ENCODE peak calls at places on chromosome 16, in five cellular contexts. One of them, this sample, is unnamed. For H3K4me1, the result is how much of the 10 kb centered on the place peaks cover.

GRCh38 chr16:89466920-89467319 is 23.4 kb downstream of the ANKRD11 start:
- DNase-seq in transverse colon: no peak
- DNase-seq in IMR-90: no peak
- DNase-seq in adrenal gland: no peak
- DNase-seq in ovary: no peak
- DNase-seq in this sample: no peak

GRCh38 chr16:14013571-14014283 is 57.4 kb upstream of the MRTFB start:
- DNase-seq in transverse colon: no peak
- DNase-seq in IMR-90: peak
- DNase-seq in adrenal gland: peak
- DNase-seq in ovary: peak
- DNase-seq in this sample: no peak

GRCh38 chr16:77246160-77246559 is 47.0 kb downstream of the SYCE1L start:
- DNase-seq in transverse colon: no peak
- DNase-seq in IMR-90: no peak
- DNase-seq in adrenal gland: no peak
- DNase-seq in ovary: no peak
- DNase-seq in this sample: no peak

GRCh38 chr16:21009815-21010214 is 109.2 kb downstream of the LYRM1 start:
- DNase-seq in transverse colon: no peak
- DNase-seq in IMR-90: no peak
- DNase-seq in adrenal gland: no peak
- DNase-seq in ovary: no peak
- DNase-seq in this sample: no peak

GRCh38 chr16:89357055-89357454 is 133.3 kb downstream of the ANKRD11 start:
- DNase-seq in transverse colon: no peak
- DNase-seq in IMR-90: no peak
- DNase-seq in adrenal gland: no peak
- DNase-seq in ovary: no peak
- DNase-seq in this sample: no peak

GRCh38 chr16:68283840-68284595 is 19.7 kb downstream of the SLC7A6 start:
- DNase-seq in transverse colon: no peak
- DNase-seq in IMR-90: no peak
- DNase-seq in adrenal gland: no peak
- DNase-seq in ovary: no peak
- DNase-seq in this sample: peak

GRCh38 chr16:50501986-50502615 is 46.1 kb upstream of the NKD1 start:
- DNase-seq in transverse colon: no peak
- DNase-seq in IMR-90: no peak
- DNase-seq in adrenal gland: no peak
- DNase-seq in ovary: no peak
- DNase-seq in this sample: no peak

GRCh38 chr16:1489077-1489476 is 333 bp upstream of the PTX4 start:
- DNase-seq in transverse colon: no peak
- DNase-seq in IMR-90: no peak
- DNase-seq in adrenal gland: no peak
- DNase-seq in ovary: no peak
- DNase-seq in this sample: no peak

GRCh38 chr16:20610192-20610891 is 34.2 kb upstream of the ACSM2B start:
- DNase-seq in transverse colon: no peak
- DNase-seq in IMR-90: no peak
- DNase-seq in adrenal gland: no peak
- DNase-seq in ovary: no peak
- DNase-seq in this sample: no peak

GRCh38 chr16:31301708-31302400 is 42.1 kb downstream of the ITGAM start:
- DNase-seq in transverse colon: no peak
- DNase-seq in IMR-90: no peak
- DNase-seq in adrenal gland: peak
- DNase-seq in ovary: no peak
- DNase-seq in this sample: no peak

GRCh38 chr16:12245923-12246290 is 269.4 kb downstream of the SNX29 start:
- DNase-seq in transverse colon: no peak
- DNase-seq in IMR-90: no peak
- DNase-seq in adrenal gland: no peak
- DNase-seq in ovary: no peak
- DNase-seq in this sample: no peak

GRCh38 chr16:4924593-4925378 is 12.2 kb downstream of the PPL start:
- DNase-seq in transverse colon: peak
- DNase-seq in IMR-90: no peak
- DNase-seq in adrenal gland: no peak
- DNase-seq in ovary: no peak
- DNase-seq in this sample: peak

GRCh38 chr16:30478766-30479478 is 6.4 kb downstream of the ITGAL start:
- DNase-seq in transverse colon: no peak
- DNase-seq in IMR-90: no peak
- DNase-seq in adrenal gland: no peak
- DNase-seq in ovary: no peak
- DNase-seq in this sample: no peak

GRCh38 chr16:19008770-19009169 is 25.0 kb downstream of the TMC7 start:
- DNase-seq in transverse colon: no peak
- DNase-seq in IMR-90: peak
- DNase-seq in adrenal gland: no peak
- DNase-seq in ovary: no peak
- DNase-seq in this sample: no peak

GRCh38 chr16:12729448-12729847 is 74.2 kb downstream of the CPPED1 start:
- DNase-seq in transverse colon: no peak
- DNase-seq in IMR-90: peak
- DNase-seq in adrenal gland: no peak
- DNase-seq in ovary: no peak
- DNase-seq in this sample: no peak

GRCh38 chr16:70685938-70686375 is at the start of gene MTSS2:
- DNase-seq in transverse colon: peak
- DNase-seq in IMR-90: peak
- DNase-seq in adrenal gland: peak
- DNase-seq in ovary: peak
- DNase-seq in this sample: peak
- H3K4me1 ChIP-seq in transverse colon: half or more
- H3K4me1 ChIP-seq in IMR-90: half or more
- H3K4me1 ChIP-seq in adrenal gland: under half
- H3K4me1 ChIP-seq in ovary: half or more
- H3K4me1 ChIP-seq in this sample: under half

GRCh38 chr16:87821346-87822001 is 47.8 kb downstream of the SLC7A5 start:
- DNase-seq in transverse colon: no peak
- DNase-seq in IMR-90: no peak
- DNase-seq in adrenal gland: no peak
- DNase-seq in ovary: no peak
- DNase-seq in this sample: no peak

GRCh38 chr16:87823146-87823929 is 46.0 kb downstream of the SLC7A5 start:
- DNase-seq in transverse colon: no peak
- DNase-seq in IMR-90: no peak
- DNase-seq in adrenal gland: no peak
- DNase-seq in ovary: no peak
- DNase-seq in this sample: no peak

GRCh38 chr16:87822571-87822970 is 46.7 kb downstream of the SLC7A5 start:
- DNase-seq in transverse colon: no peak
- DNase-seq in IMR-90: no peak
- DNase-seq in adrenal gland: no peak
- DNase-seq in ovary: no peak
- DNase-seq in this sample: no peak

GRCh38 chr16:87819983-87820382 is 49.3 kb downstream of the SLC7A5 start:
- DNase-seq in transverse colon: no peak
- DNase-seq in IMR-90: no peak
- DNase-seq in adrenal gland: no peak
- DNase-seq in ovary: no peak
- DNase-seq in this sample: no peak

GRCh38 chr16:87822002-87822390 is 47.3 kb downstream of the SLC7A5 start:
- DNase-seq in transverse colon: no peak
- DNase-seq in IMR-90: no peak
- DNase-seq in adrenal gland: no peak
- DNase-seq in ovary: no peak
- DNase-seq in this sample: no peak
- TF ChIP-seq POLR2A in transverse colon: no peak
- TF ChIP-seq POLR2A in IMR-90: no peak
- TF ChIP-seq POLR2A in adrenal gland: no peak
- TF ChIP-seq POLR2A in ovary: no peak
- TF ChIP-seq POLR2A in this sample: no peak

DNA sequence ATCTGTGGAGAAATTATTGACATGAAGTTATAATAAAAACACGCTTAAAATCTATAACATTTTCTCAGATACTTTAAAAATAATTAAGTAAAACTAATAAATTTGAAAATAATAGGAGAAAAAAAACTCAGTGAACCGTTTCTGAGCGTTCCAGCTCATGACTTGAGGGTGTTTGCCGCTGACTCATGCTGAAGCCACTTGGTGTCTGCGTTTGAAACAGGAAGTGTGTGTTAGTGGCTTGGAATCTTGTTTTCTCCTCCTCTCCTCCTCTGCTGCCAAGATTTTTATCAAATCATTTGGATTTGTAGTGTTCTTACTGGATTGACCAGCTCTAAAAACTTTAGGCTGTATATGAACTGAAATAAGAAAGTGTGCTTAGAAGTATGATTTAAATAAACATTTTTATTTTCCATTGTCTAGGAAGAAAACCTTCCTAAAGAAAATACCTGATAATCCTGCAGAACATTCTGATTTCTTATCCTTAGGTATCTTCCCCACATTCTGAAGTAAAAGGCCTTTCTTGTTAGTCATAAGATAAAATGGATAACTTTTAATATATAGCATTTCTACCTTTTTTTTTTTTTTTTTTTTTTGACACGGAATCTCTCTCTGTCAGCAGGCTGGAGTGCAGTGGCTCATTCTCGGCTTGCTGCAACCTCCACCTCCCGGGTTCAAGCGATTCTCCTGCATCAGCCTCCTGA is 30.8 kb downstream of the USP10 start:
- DNase-seq in transverse colon: peak
- DNase-seq in IMR-90: peak
- DNase-seq in adrenal gland: peak
- DNase-seq in ovary: peak
- DNase-seq in this sample: peak
- H3K4me1 ChIP-seq in transverse colon: half or more
- H3K4me1 ChIP-seq in IMR-90: under half
- H3K4me1 ChIP-seq in adrenal gland: under half
- H3K4me1 ChIP-seq in ovary: under half
- H3K4me1 ChIP-seq in this sample: under half

GRCh38 chr16:74296120-74296464 is 522 bp upstream of the PSMD7 start:
- DNase-seq in transverse colon: no peak
- DNase-seq in IMR-90: no peak
- DNase-seq in adrenal gland: no peak
- DNase-seq in ovary: no peak
- DNase-seq in this sample: no peak

GRCh38 chr16:74291577-74292208 is 4.9 kb upstream of the PSMD7 start:
- DNase-seq in transverse colon: no peak
- DNase-seq in IMR-90: peak
- DNase-seq in adrenal gland: peak
- DNase-seq in ovary: no peak
- DNase-seq in this sample: no peak

GRCh38 chr16:74298104-74298503 is 1.5 kb downstream of the PSMD7 start:
- DNase-seq in transverse colon: no peak
- DNase-seq in IMR-90: no peak
- DNase-seq in adrenal gland: no peak
- DNase-seq in ovary: no peak
- DNase-seq in this sample: no peak

GRCh38 chr16:74297296-74297665 is 667 bp downstream of the PSMD7 start:
- DNase-seq in transverse colon: peak
- DNase-seq in IMR-90: peak
- DNase-seq in adrenal gland: peak
- DNase-seq in ovary: peak
- DNase-seq in this sample: peak

GRCh38 chr16:74296465-74297295 is at the start of gene PSMD7:
- DNase-seq in transverse colon: peak
- DNase-seq in IMR-90: peak
- DNase-seq in adrenal gland: peak
- DNase-seq in ovary: peak
- DNase-seq in this sample: peak
- TF ChIP-seq POLR2A in transverse colon: peak
- TF ChIP-seq POLR2A in IMR-90: peak
- TF ChIP-seq POLR2A in adrenal gland: peak
- TF ChIP-seq POLR2A in ovary: peak
- TF ChIP-seq POLR2A in this sample: peak

DNA sequence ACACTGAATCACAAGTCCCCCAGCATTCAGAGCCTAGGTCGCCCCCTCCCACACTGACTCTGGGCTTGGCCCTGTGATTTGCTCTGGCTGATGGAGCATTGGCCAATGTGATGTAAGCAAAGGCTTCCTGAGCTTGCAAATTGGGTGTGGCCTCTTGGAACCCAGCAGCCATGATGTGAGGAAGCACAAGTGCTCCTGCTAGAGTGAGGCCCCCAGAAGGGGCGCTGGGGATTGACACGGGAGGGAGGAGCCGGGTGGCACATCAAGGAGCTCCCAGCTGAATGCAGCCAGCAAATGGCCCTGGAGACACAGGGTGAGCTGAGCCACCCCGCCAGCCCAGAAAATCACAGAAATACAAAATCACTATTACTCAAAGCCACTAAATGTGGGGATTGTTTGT is 308.5 kb downstream of the C16orf95 start:
- DNase-seq in transverse colon: no peak
- DNase-seq in IMR-90: no peak
- DNase-seq in adrenal gland: no peak
- DNase-seq in ovary: no peak
- DNase-seq in this sample: no peak
- H3K4me1 ChIP-seq in transverse colon: under half
- H3K4me1 ChIP-seq in IMR-90: under half
- H3K4me1 ChIP-seq in adrenal gland: under half
- H3K4me1 ChIP-seq in ovary: under half
- H3K4me1 ChIP-seq in this sample: under half

This sample was measured in Peyer's patch.